ENCODE peak calls at places on chromosome 4, in ten cellular contexts. Y, Q, V, C, Z, J, R, P, H and K are unnamed samples.

GRCh38 chr4:12595986-12596385 is 888.2 kb downstream of the RAB28 start:
- DNase-seq in Q (no peak), Z (no peak), R (no peak), C (no peak), H (no peak), P (no peak), V (no peak), J (no peak), Y (no peak), K (no peak)

GRCh38 chr4:125796138-125796537 is 481.4 kb downstream of the FAT4 start:
- DNase-seq in Y (no peak), C (no peak), P (no peak), Q (no peak), J (no peak), V (no peak), R (peak; percentile 19), H (no peak), Z (no peak), K (no peak)

GRCh38 chr4:48180234-48180633 is 46.2 kb upstream of the TXK start:
- DNase-seq in Z (no peak), C (no peak), H (no peak), Q (peak; percentile 53), R (no peak), Y (peak; percentile 83), V (no peak), J (no peak), P (no peak), K (no peak)

GRCh38 chr4:924107-925096 is 7.7 kb downstream of the GAK start:
- DNase-seq in J (no peak), R (no peak), Q (peak; percentile 59), C (no peak), Z (peak; percentile 83), H (no peak), Y (peak; percentile 7), P (no peak), V (no peak), K (no peak)

GRCh38 chr4:80730158-80730557 is 300.4 kb upstream of the BMP3 start:
- DNase-seq in J (no peak), P (no peak), R (no peak), Y (no peak), H (no peak), Z (no peak), C (no peak), V (no peak), Q (no peak), K (no peak)

GRCh38 chr4:151604238-151604637 is 156.6 kb downstream of the GATB start:
- DNase-seq in P (no peak), R (no peak), H (no peak), Z (no peak), Y (peak; percentile 17), Q (peak; percentile 46), V (no peak), C (peak; percentile 43), J (no peak), K (peak; percentile 20)

GRCh38 chr4:78612398-78613005 is 60.9 kb downstream of the ANXA3 start:
- DNase-seq in Q (peak; percentile 69), P (no peak), J (no peak), V (no peak), R (peak; percentile 12), Y (peak; percentile 47), Z (no peak), H (no peak), C (peak; percentile 63), K (peak; percentile 24)

GRCh38 chr4:4427886-4428285 is 41.0 kb downstream of the NSG1 start:
- DNase-seq in J (no peak), H (no peak), V (no peak), Q (no peak), R (no peak), P (no peak), C (no peak), Y (no peak), Z (no peak), K (no peak)

GRCh38 chr4:104015680-104016079 is 295.9 kb upstream of the TACR3 start:
- DNase-seq in J (no peak), V (no peak), C (peak; percentile 13), H (peak; percentile 28), P (no peak), Q (no peak), Z (no peak), Y (peak; percentile 25), R (no peak), K (no peak)

GRCh38 chr4:159003420-159004253 is 99.2 kb upstream of the RAPGEF2 start:
- DNase-seq in J (no peak), Z (no peak), H (no peak), V (no peak), P (no peak), C (no peak), R (peak; percentile 5), Y (peak; percentile 42), Q (peak; percentile 24), K (no peak)

GRCh38 chr4:84563002-84563401 is 19.9 kb upstream of the CDS1 start:
- DNase-seq in R (no peak), Y (no peak), Q (no peak), H (no peak), Z (no peak), C (no peak), P (no peak), V (no peak), J (no peak), K (no peak)

GRCh38 chr4:86957214-86957613 is 22.4 kb downstream of the AFF1 start:
- DNase-seq in V (no peak), C (no peak), H (no peak), J (no peak), Y (no peak), Q (peak; percentile 39), Z (no peak), P (no peak), R (no peak), K (peak; percentile 71)

GRCh38 chr4:70902577-70903281 is 560 bp downstream of the MOB1B start:
- DNase-seq in J (peak; percentile 56), R (peak; percentile 34), V (peak; percentile 36), P (peak; percentile 6), Y (peak; percentile 17), H (no peak), C (no peak), Z (no peak), Q (no peak), K (peak; percentile 69)

GRCh38 chr4:54971474-54971950 is 153.9 kb downstream of the KDR start:
- DNase-seq in Y (peak; percentile 48), H (peak; percentile 53), J (no peak), R (no peak), P (no peak), C (peak; percentile 65), V (no peak), Q (peak; percentile 63), Z (no peak), K (peak; percentile 32)

GRCh38 chr4:89307446-89308160 is at the start of gene GPRIN3:
- DNase-seq in R (peak; percentile 13), Z (no peak), Y (no peak), H (no peak), J (peak; percentile 50), Q (peak; percentile 6), P (peak; percentile 66), V (no peak), C (peak; percentile 65), K (no peak)

GRCh38 chr4:80918004-80918403 is 112.5 kb upstream of the BMP3 start:
- DNase-seq in C (no peak), Y (peak; percentile 53), Q (peak; percentile 37), V (no peak), R (no peak), H (no peak), Z (no peak), P (no peak), J (no peak), K (no peak)

GRCh38 chr4:19888587-19888986 is 363.1 kb upstream of the SLIT2 start:
- DNase-seq in P (no peak), V (no peak), R (no peak), H (no peak), C (no peak), Y (no peak), J (no peak), Q (no peak), Z (no peak), K (no peak)

GRCh38 chr4:60992037-60992436 is 208.1 kb upstream of the ADGRL3 start:
- DNase-seq in C (no peak), R (no peak), V (no peak), Y (peak; percentile 71), P (no peak), H (no peak), Z (no peak), Q (no peak), J (peak; percentile 40), K (no peak)

GRCh38 chr4:121936101-121936500 is 15.8 kb downstream of the TRPC3 start:
- DNase-seq in Y (no peak), Q (no peak), R (no peak), J (no peak), V (no peak), H (no peak), C (no peak), P (no peak), Z (no peak), K (no peak)

GRCh38 chr4:103692615-103693014 is 27.2 kb downstream of the TACR3 start:
- DNase-seq in Z (no peak), Q (no peak), C (no peak), V (no peak), J (no peak), Y (peak; percentile 5), P (no peak), H (no peak), R (no peak), K (no peak)

GRCh38 chr4:172996571-172997216 is 171.9 kb upstream of the GALNT7 start:
- DNase-seq in Z (no peak), Y (peak; percentile 86), C (no peak), H (no peak), V (no peak), R (no peak), Q (peak; percentile 92), P (no peak), J (no peak), K (peak; percentile 29)

GRCh38 chr4:1573830-1574459 is 110.2 kb downstream of the FAM53A start:
- DNase-seq in V (no peak), J (no peak), Z (no peak), Q (no peak), H (no peak), P (no peak), C (no peak), Y (no peak), R (no peak), K (no peak)

GRCh38 chr4:110501826-110502225 is 25.9 kb downstream of the ENPEP start:
- DNase-seq in Y (peak; percentile 52), Q (peak; percentile 56), R (no peak), J (no peak), P (no peak), V (no peak), Z (no peak), C (no peak), H (no peak), K (no peak)

GRCh38 chr4:86356831-86357230 is 3.0 kb downstream of the MAPK10 start:
- DNase-seq in Z (no peak), C (no peak), Y (no peak), H (no peak), P (no peak), R (no peak), V (no peak), J (no peak), Q (no peak), K (no peak)

GRCh38 chr4:55906999-55907398 is 41.7 kb upstream of the CEP135 start:
- DNase-seq in P (no peak), Q (peak; percentile 46), Y (peak; percentile 74), Z (no peak), R (no peak), H (peak; percentile 64), V (no peak), J (no peak), C (no peak), K (no peak)

GRCh38 chr4:47406408-47406807 is 57.1 kb downstream of the COMMD8 start:
- DNase-seq in Y (no peak), P (no peak), H (no peak), R (no peak), J (no peak), C (no peak), Q (no peak), Z (no peak), V (no peak), K (no peak)